ENCODE peak calls at places on chromosomes 6 and 20, in five cellular contexts. A, Z, F, N and T are unnamed samples.

GRCh38 chr6:35764238-35764896 is 12.0 kb upstream of the CLPSL2 start:
- DNase-seq in A (peak; percentile 92), Z (no peak), F (no peak), N (no peak), T (peak; percentile 99)

GRCh38 chr6:166417285-166417691 is 34.5 kb upstream of the MPC1 start:
- DNase-seq in A (no peak), Z (no peak), F (no peak), N (no peak), T (no peak)

GRCh38 chr20:56587307-56588108 is 41.6 kb upstream of the TFAP2C start:
- DNase-seq in A (no peak), Z (no peak), F (no peak), N (no peak), T (no peak)

GRCh38 chr20:17939622-17940446 is 28.8 kb downstream of the SNX5 start:
- DNase-seq in A (no peak), Z (no peak), F (no peak), N (no peak), T (peak; percentile 52)

GRCh38 chr6:164097557-164098398 is 683.3 kb downstream of the QKI start:
- DNase-seq in A (no peak), Z (no peak), F (no peak), N (no peak), T (peak; percentile 45)

GRCh38 chr20:2911200-2911599 is 37.9 kb downstream of the PTPRA start:
- DNase-seq in A (no peak), Z (no peak), F (no peak), N (no peak), T (peak; percentile 32)

GRCh38 chr20:47142782-47143170 is 213.7 kb downstream of the ZMYND8 start:
- DNase-seq in A (no peak), Z (no peak), F (no peak), N (no peak), T (no peak)

GRCh38 chr6:106173480-106173879 is 87.3 kb downstream of the PRDM1 start:
- DNase-seq in A (no peak), Z (no peak), F (no peak), N (no peak), T (no peak)

GRCh38 chr6:158328446-158328845 is 16.2 kb downstream of the TULP4 start:
- DNase-seq in A (no peak), Z (no peak), F (no peak), N (no peak), T (peak; percentile 81)

GRCh38 chr20:15242773-15243172 is 905.4 kb upstream of the FLRT3 start:
- DNase-seq in A (no peak), Z (no peak), F (no peak), N (no peak), T (no peak)

GRCh38 chr6:138955262-138955661 is 32.8 kb downstream of the REPS1 start:
- DNase-seq in A (no peak), Z (no peak), F (no peak), N (no peak), T (no peak)

GRCh38 chr6:48140221-48140620 is 29.2 kb upstream of the PTCHD4 start:
- DNase-seq in A (no peak), Z (no peak), F (no peak), N (no peak), T (no peak)

GRCh38 chr6:54191460-54191859 is 80.2 kb downstream of the MLIP start:
- DNase-seq in A (no peak), Z (no peak), F (no peak), N (no peak), T (no peak)

GRCh38 chr6:24775520-24776058 is 852 bp downstream of the GMNN start:
- DNase-seq in A (no peak), Z (peak; percentile 43), F (no peak), N (peak; percentile 33), T (no peak)

GRCh38 chr6:85864453-85865401 is 222.0 kb upstream of the SYNCRIP start:
- DNase-seq in A (no peak), Z (no peak), F (no peak), N (peak; percentile 38), T (no peak)

GRCh38 chr20:14582855-14583254 is 245.4 kb upstream of the FLRT3 start:
- DNase-seq in A (no peak), Z (no peak), F (no peak), N (no peak), T (no peak)

GRCh38 chr6:161429921-161430490 is 156.1 kb upstream of the AGPAT4 start:
- DNase-seq in A (no peak), Z (peak; percentile 23), F (no peak), N (no peak), T (no peak)

GRCh38 chr20:34575756-34576155 is 17.2 kb downstream of the MAP1LC3A start:
- DNase-seq in A (no peak), Z (no peak), F (no peak), N (no peak), T (no peak)

GRCh38 chr20:18077157-18077556 is 19.4 kb upstream of the OVOL2 start:
- DNase-seq in A (no peak), Z (no peak), F (no peak), N (peak; percentile 28), T (peak; percentile 21)

GRCh38 chr6:10759312-10759839 is 11.8 kb downstream of the TMEM14B start:
- DNase-seq in A (no peak), Z (peak; percentile 78), F (no peak), N (peak; percentile 88), T (peak; percentile 84)

GRCh38 chr6:52881996-52882841 is 27.3 kb downstream of the GSTA3 start:
- DNase-seq in A (no peak), Z (peak; percentile 80), F (peak; percentile 26), N (peak; percentile 69), T (peak; percentile 85)

GRCh38 chr20:38151455-38151854 is 13.6 kb downstream of the TGM2 start:
- DNase-seq in A (no peak), Z (no peak), F (no peak), N (no peak), T (no peak)

GRCh38 chr6:148934956-148935355 is 188.1 kb downstream of the UST start:
- DNase-seq in A (no peak), Z (no peak), F (no peak), N (no peak), T (no peak)

GRCh38 chr6:130965657-130966056 is 97.4 kb downstream of the EPB41L2 start:
- DNase-seq in A (no peak), Z (no peak), F (no peak), N (no peak), T (no peak)

GRCh38 chr20:45735552-45735951 is 13.4 kb downstream of the SPINT4 start:
- DNase-seq in A (no peak), Z (no peak), F (no peak), N (no peak), T (no peak)

GRCh38 chr6:44028767-44029166 is 98.5 kb downstream of the MRPL14 start:
- DNase-seq in A (no peak), Z (peak; percentile 38), F (no peak), N (no peak), T (no peak)

GRCh38 chr6:163761491-163761890 is 347.0 kb downstream of the QKI start:
- DNase-seq in A (no peak), Z (no peak), F (no peak), N (no peak), T (no peak)

GRCh38 chr20:6122873-6123649 is at the start of gene FERMT1:
- DNase-seq in A (peak; percentile 61), Z (no peak), F (no peak), N (peak; percentile 84), T (peak; percentile 78)

GRCh38 chr6:167858086-167858591 is 31.4 kb downstream of the AFDN start:
- DNase-seq in A (no peak), Z (no peak), F (no peak), N (no peak), T (no peak)

GRCh38 chr6:149913542-149914240 is 9.2 kb downstream of the RAET1G start:
- DNase-seq in A (no peak), Z (no peak), F (no peak), N (no peak), T (no peak)

GRCh38 chr20:20364747-20365558 is 3.0 kb upstream of the INSM1 start:
- DNase-seq in A (no peak), Z (no peak), F (no peak), N (no peak), T (peak; percentile 44)

GRCh38 chr20:20363449-20364015 is 4.4 kb upstream of the INSM1 start:
- DNase-seq in A (no peak), Z (no peak), F (no peak), N (no peak), T (peak; percentile 75)

GRCh38 chr20:20365593-20365992 is 2.3 kb upstream of the INSM1 start:
- DNase-seq in A (no peak), Z (no peak), F (no peak), N (no peak), T (peak; percentile 22)

GRCh38 chr20:20362774-20363435 is 5.0 kb upstream of the INSM1 start:
- DNase-seq in A (no peak), Z (no peak), F (no peak), N (no peak), T (peak; percentile 84)

GRCh38 chr20:20364016-20364746 is 3.7 kb upstream of the INSM1 start:
- DNase-seq in A (no peak), Z (no peak), F (no peak), N (no peak), T (peak; percentile 81)
- TF ChIP-seq EZH2 in A (peak; percentile 87), Z (no peak), F (no peak), N (peak; percentile 97), T (peak; percentile 84)

DNA sequence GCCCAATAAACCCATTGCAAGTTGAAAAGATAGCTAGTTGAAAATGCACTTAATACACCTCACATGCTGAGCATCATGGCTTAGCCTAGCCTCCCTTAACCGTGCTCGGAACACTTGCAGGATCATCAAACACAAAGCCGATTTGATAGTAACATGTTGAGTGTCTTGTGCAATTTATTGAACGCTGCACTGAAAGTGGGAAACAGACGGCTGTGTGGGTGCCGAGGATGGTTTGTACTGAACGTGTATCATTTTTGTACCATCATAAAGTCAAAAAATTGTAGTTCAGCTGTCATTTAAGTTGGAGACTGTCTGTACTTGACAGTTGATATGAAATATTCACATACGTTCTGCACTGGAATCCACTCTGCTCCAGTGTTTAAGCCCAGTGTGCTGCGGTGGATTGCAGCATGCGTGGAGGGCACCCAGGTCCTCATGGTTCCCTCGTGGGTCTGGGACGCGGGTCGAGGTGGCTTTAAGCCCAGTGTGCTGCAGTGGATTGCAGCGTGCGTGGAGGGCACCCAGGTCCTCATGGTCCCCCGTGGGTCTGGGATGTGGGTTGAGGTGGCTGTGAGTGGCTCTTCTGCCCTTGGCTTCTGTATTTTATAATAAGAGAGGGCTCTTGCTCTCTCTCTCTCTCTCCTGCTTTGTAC is 77.0 kb downstream of the CDH4 start:
- DNase-seq in A (no peak), Z (no peak), F (no peak), N (peak; percentile 15), T (no peak)
- TF ChIP-seq CREB1 in A (no peak), Z (no peak), F (no peak), N (no peak), T (no peak)

DNA sequence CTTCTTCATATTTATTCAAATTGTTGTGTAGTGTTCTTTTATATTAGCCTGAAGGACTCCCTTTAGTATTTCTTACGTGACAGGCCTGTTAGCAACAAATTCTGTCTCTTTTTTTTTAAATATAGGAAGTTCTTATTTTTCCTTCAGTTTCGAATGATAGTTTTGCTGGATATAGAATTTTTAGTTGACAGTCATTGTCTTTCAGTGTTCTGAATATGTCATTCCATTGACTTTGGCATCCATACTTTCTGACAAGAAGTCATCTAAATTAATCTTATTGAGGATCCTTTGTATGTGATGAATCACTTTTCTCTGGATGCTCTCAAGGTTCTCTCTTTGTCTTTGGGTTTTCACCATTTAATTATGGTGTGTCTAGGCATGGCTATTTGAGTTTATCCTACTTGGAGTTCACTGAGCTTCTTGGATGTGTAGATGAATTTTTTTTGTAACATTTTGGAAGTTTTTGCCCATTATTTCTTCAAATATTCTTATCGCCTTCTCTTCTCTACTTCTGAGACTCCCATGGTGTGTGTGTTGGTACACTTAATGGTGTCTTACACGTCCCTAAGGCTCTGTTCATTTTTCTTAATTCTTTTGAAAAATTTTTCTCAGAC is 82.5 kb upstream of the GTSF1L start:
- DNase-seq in A (no peak), Z (no peak), F (no peak), N (no peak), T (no peak)
- TF ChIP-seq EZH2 in A (no peak), Z (no peak), F (no peak), N (no peak), T (no peak)

GRCh38 chr20:63099426-63100267 is 92.9 kb upstream of the BHLHE23 start:
- DNase-seq in A (no peak), Z (no peak), F (no peak), N (no peak), T (no peak)
- TF ChIP-seq CREB1 in A (no peak), Z (no peak), F (no peak), N (no peak), T (no peak)